ENCODE peak calls at places on chromosomes 11 and 22, in eight cellular contexts. S is D341Med; V is pulmonary artery endothelial cell; A is amygdala; L is activated effector memory CD4-positive, alpha-beta T cell treated with anti-CD3 and anti-CD28 coated beads, Interleukin-2, amount 50 U/mL, for 16 hours; W is fibroblast of mammary gland; Z is nephron progenitor cell; J is neuronal stem cell. I is an unnamed sample.

GRCh38 chr11:64649304-64649703 is 58.3 kb downstream of the SLC22A12 start:
- DNase-seq in A (no peak), S (no peak), L (no peak), W (peak; percentile 25), Z (peak; percentile 56), V (no peak), J (no peak), I (no peak)

GRCh38 chr11:22193348-22194051 is 615 bp downstream of the ANO5 start:
- DNase-seq in S (peak; percentile 61), L (no peak), J (peak; percentile 47), V (no peak), A (peak; percentile 22), W (no peak), Z (peak; percentile 46), I (peak; percentile 64)

GRCh38 chr11:12746593-12747097 is 72.4 kb downstream of the TEAD1 start:
- DNase-seq in J (peak; percentile 75), A (no peak), S (peak; percentile 87), W (peak; percentile 88), L (no peak), V (no peak), Z (peak; percentile 85), I (peak; percentile 77)

GRCh38 chr11:67648140-67648795 is 2.3 kb downstream of the ACY3 start:
- DNase-seq in J (no peak), L (peak; percentile 81), W (no peak), V (no peak), S (peak; percentile 82), Z (no peak), A (no peak), I (no peak)

GRCh38 chr11:1267441-1268100 is 41.9 kb downstream of the TOLLIP start:
- DNase-seq in Z (no peak), A (no peak), L (no peak), J (no peak), W (no peak), S (no peak), V (no peak), I (no peak)

GRCh38 chr11:73729594-73730206 is 31.2 kb downstream of the RAB6A start:
- DNase-seq in V (no peak), J (peak; percentile 43), A (peak; percentile 36), W (no peak), S (peak; percentile 51), Z (peak; percentile 16), L (no peak), I (no peak)

GRCh38 chr11:18457435-18457834 is 1.8 kb downstream of the LDHAL6A start:
- DNase-seq in W (peak; percentile 4), L (no peak), V (peak; percentile 35), S (no peak), Z (no peak), A (no peak), J (no peak), I (no peak)

GRCh38 chr22:42883121-42883520 is 26.0 kb upstream of the ARFGAP3 start:
- DNase-seq in W (no peak), S (no peak), Z (no peak), L (no peak), A (no peak), J (no peak), V (no peak), I (no peak)

GRCh38 chr11:122731500-122731913 is 76.0 kb downstream of the UBASH3B start:
- DNase-seq in J (no peak), A (no peak), Z (no peak), L (no peak), W (peak; percentile 94), V (no peak), S (no peak), I (no peak)

GRCh38 chr11:25981998-25982397 is 349.9 kb upstream of the ANO3 start:
- DNase-seq in L (no peak), Z (peak; percentile 12), J (peak; percentile 44), A (no peak), V (peak; percentile 7), S (peak; percentile 41), W (peak; percentile 84), I (no peak)

GRCh38 chr11:34356576-34356917 is 1.3 kb downstream of the ABTB2 start:
- DNase-seq in W (peak; percentile 27), L (no peak), S (no peak), J (no peak), Z (no peak), A (peak; percentile 35), V (no peak), I (peak; percentile 72)

GRCh38 chr11:60563553-60564235 is 48.5 kb downstream of the MS4A13 start:
- DNase-seq in S (peak; percentile 73), A (no peak), W (peak; percentile 1), Z (no peak), L (no peak), V (no peak), J (no peak), I (no peak)

GRCh38 chr11:60069471-60069870 is 13.0 kb downstream of the MS4A3 start:
- DNase-seq in A (no peak), Z (no peak), V (no peak), L (no peak), S (no peak), W (no peak), J (no peak), I (no peak)

I was measured in sigmoid colon.